ENCODE peak calls at places on chromosomes 1 and 21, in seven cellular contexts. C is NB4; S is AG08395; P is body of pancreas; D is iris pigment epithelial cell; W is left lung; B is activated CD4-positive, alpha-beta T cell treated with anti-CD3 and anti-CD28 coated beads, Interleukin-2, amount 50 U/mL, for 1 hour. K is an unnamed sample.

GRCh38 chr1:31765041-31765467 is 914 bp upstream of the ADGRB2 start:
- DNase-seq in C (peak), S (no peak), P (no peak), D (no peak), W (no peak), B (no peak), K (peak)

GRCh38 chr1:210448293-210448892 is 119.7 kb downstream of the HHAT start:
- DNase-seq in C (peak), S (peak), P (peak), D (peak), W (no peak), B (no peak), K (peak)

GRCh38 chr1:55466343-55466742 is 251.2 kb upstream of the USP24 start:
- DNase-seq in C (no peak), S (peak), P (no peak), D (no peak), W (no peak), B (no peak), K (no peak)

GRCh38 chr1:1666526-1666925 is 7.7 kb upstream of the CDK11B start:
- DNase-seq in C (no peak), S (no peak), P (no peak), D (no peak), W (peak), B (no peak), K (no peak)

GRCh38 chr1:217524787-217525520 is 105.9 kb downstream of the GPATCH2 start:
- DNase-seq in C (no peak), S (peak), P (no peak), D (peak), W (no peak), B (no peak), K (no peak)

GRCh38 chr1:57060451-57060850 is 94.6 kb upstream of the C8B start:
- DNase-seq in C (no peak), S (no peak), P (no peak), D (no peak), W (no peak), B (no peak), K (no peak)

GRCh38 chr21:29181799-29182470 is 51.5 kb downstream of the MAP3K7CL start:
- DNase-seq in C (no peak), S (peak), P (no peak), D (peak), W (no peak), B (no peak), K (peak)

GRCh38 chr1:60978421-60979357 is 103.7 kb upstream of the NFIA start:
- DNase-seq in C (peak), S (peak), P (peak), D (peak), W (no peak), B (peak), K (peak)

K was measured in Daoy.